ENCODE peak calls at places on chromosomes 16 and 17, in seven cellular contexts. G is IMR-90, E is H9, P is neuronal stem cell, N is trophoblast cell, D is H1, U is mesenchymal stem cell. M is an unnamed sample.

GRCh38 chr16:16890964-16891363 is 512.0 kb downstream of the NPIPA7 start:
- DNase-seq in G (no peak), E (no peak), P (no peak), N (no peak), D (no peak), U (no peak), M (peak; percentile 26)

GRCh38 chr17:40070644-40070894 is 7.8 kb downstream of the THRA start:
- DNase-seq in G (no peak), E (no peak), P (no peak), N (no peak), D (no peak), U (no peak), M (no peak)

GRCh38 chr17:76179496-76180467 is 38.7 kb upstream of the FOXJ1 start:
- DNase-seq in G (peak; percentile 50), E (no peak), P (no peak), N (no peak), D (no peak), U (peak; percentile 37), M (peak; percentile 21)

GRCh38 chr16:85554791-85555548 is 58.2 kb upstream of the GSE1 start:
- DNase-seq in G (peak; percentile 67), E (no peak), P (no peak), N (peak; percentile 40), D (no peak), U (peak; percentile 87), M (peak; percentile 65)

GRCh38 chr17:61981323-61981722 is 53.5 kb upstream of the INTS2 start:
- DNase-seq in G (peak; percentile 62), E (no peak), P (no peak), N (peak; percentile 45), D (no peak), U (no peak), M (peak; percentile 5)

GRCh38 chr17:39099686-39100293 is 51.6 kb downstream of the PLXDC1 start:
- DNase-seq in G (peak; percentile 62), E (no peak), P (no peak), N (no peak), D (no peak), U (peak; percentile 57), M (no peak)

GRCh38 chr17:82217530-82218204 is 5.0 kb upstream of the CCDC57 start:
- DNase-seq in G (peak; percentile 90), E (no peak), P (no peak), N (peak; percentile 85), D (no peak), U (peak; percentile 94), M (peak; percentile 63)

GRCh38 chr17:48505788-48506187 is 25.0 kb downstream of the HOXB1 start:
- DNase-seq in G (peak; percentile 89), E (no peak), P (no peak), N (peak; percentile 74), D (no peak), U (peak; percentile 98), M (peak; percentile 83)

GRCh38 chr17:42026821-42027539 is 7.1 kb downstream of the NKIRAS2 start:
- DNase-seq in G (no peak), E (no peak), P (no peak), N (no peak), D (no peak), U (no peak), M (no peak)

GRCh38 chr17:27226611-27227234 is 67.2 kb upstream of the WSB1 start:
- DNase-seq in G (peak; percentile 75), E (no peak), P (no peak), N (peak; percentile 17), D (no peak), U (peak; percentile 65), M (no peak)

GRCh38 chr16:74117798-74118197 is 178.8 kb upstream of the PSMD7 start:
- DNase-seq in G (no peak), E (no peak), P (no peak), N (no peak), D (no peak), U (no peak), M (no peak)

DNA sequence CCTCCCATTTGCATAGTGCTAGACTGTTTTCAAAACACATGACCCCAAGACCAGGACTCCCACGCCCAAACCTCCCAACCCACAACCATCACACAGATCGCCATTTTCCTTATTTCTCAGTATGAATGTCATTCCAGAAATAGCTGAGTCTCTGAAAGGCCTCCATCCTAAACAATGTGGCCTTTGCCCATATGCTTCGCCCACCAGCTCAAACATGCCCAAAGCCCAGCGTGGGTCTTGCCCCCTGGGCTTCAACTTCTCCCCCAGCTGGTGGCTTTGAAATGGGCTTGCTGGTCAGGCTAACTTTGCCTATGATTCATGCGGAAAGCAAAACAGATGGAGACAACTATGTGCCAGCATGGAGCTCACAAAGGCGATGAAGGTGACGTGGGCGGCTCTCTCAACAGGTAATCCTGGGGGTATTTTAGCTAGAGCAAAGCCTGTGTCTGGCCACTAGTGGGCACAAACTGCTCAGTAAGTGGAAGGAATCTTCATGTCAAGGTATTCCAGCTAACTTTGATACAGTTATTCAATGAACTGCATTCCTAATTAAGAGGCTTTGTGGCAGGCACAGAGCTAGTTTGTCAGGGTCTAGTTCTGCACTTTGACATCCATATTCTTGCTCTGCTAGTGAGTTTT is 17.1 kb downstream of the PMP22 start:
- DNase-seq in G (no peak), E (peak; percentile 55), P (no peak), N (peak; percentile 94), D (no peak), U (no peak), M (peak; percentile 53)
- H2BK5ac ChIP-seq in G (no peak overlapping the region), E (no peak overlapping the region), P (no peak overlapping the region), N (no peak overlapping the region), D (no peak overlapping the region), U (no peak overlapping the region), M (no peak overlapping the region)

DNA sequence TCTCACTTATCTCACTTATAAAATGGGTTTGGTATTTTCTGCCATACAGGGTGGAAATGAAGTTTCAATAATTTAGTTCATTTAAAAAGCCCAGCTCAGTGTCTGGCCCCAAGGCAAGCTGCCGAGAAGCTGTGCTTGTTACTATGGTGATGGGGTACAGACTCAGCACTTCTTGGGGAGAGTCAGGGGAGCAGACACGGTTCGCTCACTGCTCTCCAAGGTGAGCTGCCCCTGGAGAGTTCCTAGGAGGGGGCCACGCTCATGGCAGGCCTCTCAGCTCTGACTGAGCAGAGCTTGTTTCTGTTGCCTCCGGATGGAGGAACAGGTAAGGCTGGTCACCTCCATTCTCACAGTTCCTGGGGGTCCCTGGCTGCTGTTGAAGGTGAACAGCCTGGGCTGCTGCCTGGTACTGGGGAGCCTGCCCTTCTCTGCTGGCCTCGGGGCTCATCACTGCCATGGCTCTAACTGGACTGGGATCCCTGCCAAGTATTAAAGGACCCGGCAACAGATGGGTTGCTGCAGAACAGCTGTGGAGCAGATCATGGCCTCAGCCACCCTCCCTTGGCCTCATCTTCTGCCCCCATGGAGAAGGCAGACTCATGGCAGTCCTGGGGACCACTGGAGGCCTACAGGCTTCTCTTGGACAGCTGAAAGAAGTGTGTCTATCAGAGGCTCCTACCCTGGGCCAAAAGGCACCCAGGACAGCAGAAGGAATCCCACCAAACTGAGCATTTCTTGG is 25.8 kb upstream of the SPATA32 start:
- DNase-seq in G (no peak), E (no peak), P (no peak), N (no peak), D (no peak), U (no peak), M (no peak)
- H2BK5ac ChIP-seq in G (no peak overlapping the region), E (no peak overlapping the region), P (no peak overlapping the region), N (no peak overlapping the region), D (no peak overlapping the region), U (no peak overlapping the region), M (no peak overlapping the region)

GRCh38 chr16:72569677-72570076 is 397.7 kb upstream of the PMFBP1 start:
- DNase-seq in G (no peak), E (no peak), P (no peak), N (no peak), D (no peak), U (no peak), M (peak; percentile 16)
- H2BK5ac ChIP-seq in G (no peak overlapping the region), E (no peak overlapping the region), P (no peak overlapping the region), N (no peak overlapping the region), D (peak overlapping the region; percentile 2), U (no peak overlapping the region), M (no peak overlapping the region)

DNA sequence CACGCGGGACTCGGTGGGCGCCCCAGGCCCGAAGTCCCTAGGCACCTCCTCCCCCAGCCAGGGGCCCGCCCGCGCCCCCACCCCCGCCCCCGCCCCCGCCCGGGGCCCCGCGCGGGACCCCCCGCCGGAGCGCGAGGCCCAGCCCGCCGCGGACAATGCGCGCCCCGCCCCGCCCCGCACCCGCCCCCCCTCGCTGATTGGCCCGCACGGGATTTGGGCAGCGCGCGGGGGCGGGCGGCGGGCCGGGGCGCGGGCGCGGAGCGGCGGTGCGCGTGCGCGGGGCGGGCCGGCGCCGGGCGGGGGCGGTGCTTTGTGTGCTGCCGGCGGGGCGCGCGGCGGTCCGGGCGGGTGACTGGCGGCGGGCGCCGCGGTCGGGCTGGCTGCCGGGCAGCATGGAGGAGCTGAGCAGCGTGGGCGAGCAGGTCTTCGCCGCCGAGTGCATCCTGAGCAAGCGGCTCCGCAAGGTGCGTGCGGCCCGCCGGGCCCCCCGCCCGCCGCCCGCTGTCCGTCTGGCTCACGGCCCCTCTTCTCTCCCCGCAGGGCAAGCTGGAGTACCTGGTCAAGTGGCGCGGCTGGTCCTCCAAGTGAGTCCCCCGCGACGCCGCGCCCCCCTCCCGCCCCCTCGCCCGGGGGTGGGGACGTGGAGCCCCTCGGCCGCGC is at the start of gene CBX2:
- DNase-seq in G (peak; percentile 42), E (peak; percentile 88), P (peak; percentile 80), N (peak; percentile 48), D (peak; percentile 85), U (peak; percentile 55), M (peak; percentile 77)
- H2BK5ac ChIP-seq in G (no peak within 1 kb of the TSS), E (no peak within 1 kb of the TSS), P (peak within 1 kb of the TSS; percentile 14), N (peak within 1 kb of the TSS; percentile 61), D (peak within 1 kb of the TSS; percentile 71), U (no peak within 1 kb of the TSS), M (no peak within 1 kb of the TSS)

DNA sequence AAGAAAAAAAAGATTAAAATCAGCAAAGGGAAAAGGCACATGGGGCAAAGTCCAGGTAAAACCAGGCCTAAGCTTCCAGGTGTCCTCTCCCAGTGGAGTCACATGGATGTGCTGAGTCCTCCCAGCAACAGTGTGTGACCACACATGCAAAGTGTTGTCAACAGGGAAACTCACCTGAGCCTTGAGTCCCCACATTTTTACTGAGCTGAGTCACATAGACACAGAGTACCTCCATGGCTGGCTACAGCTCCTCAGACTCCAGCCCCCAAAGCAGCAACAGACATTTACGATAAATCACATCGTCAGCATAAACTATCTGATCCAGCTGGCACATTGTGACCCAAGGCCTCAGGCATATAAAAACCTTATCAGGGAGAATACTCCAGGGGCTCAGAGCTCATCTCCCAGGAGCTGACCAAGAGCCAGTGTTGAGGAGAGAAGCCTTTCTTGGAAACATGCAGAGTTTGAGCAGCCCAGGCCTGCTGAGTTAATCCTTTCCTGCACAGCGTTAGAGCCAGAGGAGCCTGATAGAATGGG is 20.5 kb downstream of the ERCC4 start:
- DNase-seq in G (no peak), E (no peak), P (no peak), N (no peak), D (no peak), U (no peak), M (peak; percentile 28)
- H2BK5ac ChIP-seq in G (no peak overlapping the region), E (no peak overlapping the region), P (no peak overlapping the region), N (no peak overlapping the region), D (no peak overlapping the region), U (no peak overlapping the region), M (no peak overlapping the region)

GRCh38 chr17:31231852-31232251 is 65.2 kb downstream of the OMG start:
- DNase-seq in G (no peak), E (no peak), P (no peak), N (no peak), D (no peak), U (no peak), M (no peak)

GRCh38 chr17:31235110-31235509 is 61.9 kb downstream of the OMG start:
- DNase-seq in G (no peak), E (no peak), P (no peak), N (no peak), D (no peak), U (no peak), M (no peak)
- H2BK5ac ChIP-seq in G (no peak overlapping the region), E (no peak overlapping the region), P (no peak overlapping the region), N (no peak overlapping the region), D (no peak overlapping the region), U (no peak overlapping the region), M (no peak overlapping the region)